ENCODE peak calls at places on chromosomes 13 and 19, in eight cellular contexts. Y is tibial nerve, I is RWPE1, P is ascending aorta, V is B cell, J is AG10803, X is testis, T is fibroblast of pulmonary artery. U is an unnamed sample.

GRCh38 chr13:22744688-22745452 is 435.9 kb upstream of the SGCG start:
- DNase-seq in J (no peak), V (no peak), T (no peak), P (no peak), I (no peak), Y (no peak), X (no peak), U (no peak)

GRCh38 chr19:861756-862528 is 2.5 kb downstream of the CFD start:
- DNase-seq in I (peak), P (no peak), T (peak), J (no peak), X (peak), V (peak), Y (no peak), U (peak)

GRCh38 chr19:35212241-35212640 is 16.3 kb downstream of the FAM187B start:
- DNase-seq in I (no peak), P (no peak), V (no peak), T (no peak), Y (no peak), J (no peak), X (no peak), U (no peak)

GRCh38 chr13:114077938-114078335 is 54.5 kb downstream of the RASA3 start:
- DNase-seq in T (peak), I (no peak), X (no peak), P (peak), J (peak), V (no peak), Y (peak), U (no peak)

GRCh38 chr13:110916671-110917142 is 1.8 kb upstream of the ANKRD10 start:
- DNase-seq in P (no peak), Y (no peak), T (peak), J (peak), X (no peak), I (no peak), V (no peak), U (no peak)

GRCh38 chr19:38718747-38719543 is 25.3 kb downstream of the CAPN12 start:
- DNase-seq in V (no peak), P (peak), Y (no peak), T (peak), J (peak), X (no peak), I (no peak), U (no peak)

GRCh38 chr19:33677745-33678426 is 56.1 kb downstream of the CHST8 start:
- DNase-seq in T (no peak), V (no peak), P (no peak), I (peak), J (no peak), Y (no peak), X (no peak), U (peak)

GRCh38 chr19:18895038-18895827 is 725 bp downstream of the CERS1 start:
- DNase-seq in J (peak), V (no peak), Y (no peak), P (no peak), X (peak), I (peak), T (peak), U (peak)

GRCh38 chr13:48108106-48108505 is 13.2 kb upstream of the MED4 start:
- DNase-seq in V (no peak), J (no peak), X (no peak), Y (no peak), T (no peak), I (no peak), P (no peak), U (no peak)

GRCh38 chr19:7505682-7506384 is 10.1 kb upstream of the ZNF358 start:
- DNase-seq in T (no peak), Y (no peak), I (peak), J (no peak), V (no peak), X (peak), P (no peak), U (peak)

GRCh38 chr19:35644987-35645679 is 3.0 kb upstream of the COX6B1 start:
- DNase-seq in J (peak), P (peak), X (peak), Y (peak), V (peak), T (peak), I (peak), U (peak)

GRCh38 chr19:12137541-12137940 is 2.6 kb downstream of the ZNF20 start:
- DNase-seq in X (no peak), Y (no peak), T (no peak), J (no peak), V (peak), P (no peak), I (no peak), U (peak)

GRCh38 chr19:42282036-42282762 is 13.1 kb downstream of the CIC start:
- DNase-seq in J (no peak), I (no peak), V (no peak), P (no peak), T (no peak), Y (no peak), X (no peak), U (peak)

GRCh38 chr19:28971011-28971410 is 241.9 kb downstream of the UQCRFS1 start:
- DNase-seq in T (peak), P (no peak), I (no peak), J (peak), X (peak), V (no peak), Y (no peak), U (no peak)

GRCh38 chr13:114116734-114117133 is 15.7 kb downstream of the RASA3 start:
- DNase-seq in I (no peak), V (no peak), J (no peak), T (no peak), P (peak), Y (no peak), X (no peak), U (no peak)

GRCh38 chr13:93726173-93727019 is 499.8 kb downstream of the GPC6 start:
- DNase-seq in T (no peak), V (no peak), I (no peak), X (no peak), J (peak), P (no peak), Y (no peak), U (no peak)

GRCh38 chr19:38880076-38880881 is 2.2 kb upstream of the RINL start:
- DNase-seq in I (no peak), J (no peak), T (no peak), X (no peak), Y (no peak), V (no peak), P (no peak), U (no peak)

GRCh38 chr13:30398601-30399072 is 23.7 kb upstream of the UBE2L5 start:
- DNase-seq in I (no peak), Y (no peak), T (peak), J (peak), V (no peak), P (no peak), X (no peak), U (no peak)

GRCh38 chr19:47813304-47813994 is 8.3 kb upstream of the CRX start:
- DNase-seq in T (peak), Y (peak), J (peak), V (peak), P (peak), X (peak), I (peak), U (peak)

GRCh38 chr13:82136880-82137279 is 1745.4 kb downstream of the SLITRK1 start:
- DNase-seq in P (no peak), T (no peak), V (no peak), Y (no peak), J (no peak), X (no peak), I (no peak), U (no peak)

GRCh38 chr13:27728271-27728670 is 64.0 kb upstream of the GSX1 start:
- DNase-seq in P (no peak), T (no peak), Y (no peak), V (no peak), I (no peak), J (no peak), X (no peak), U (no peak)
- TF ChIP-seq CTCF in P (no peak), T (no peak), Y (no peak), V (no peak), I (no peak), J (no peak), X (no peak), U (no peak)

GRCh38 chr19:8593931-8594330 is 16.6 kb downstream of the ADAMTS10 start:
- DNase-seq in P (no peak), T (peak), I (no peak), X (no peak), V (no peak), J (no peak), Y (no peak), U (no peak)
- TF ChIP-seq CTCF in P (peak), T (peak), I (no peak), X (peak), V (no peak), J (peak), Y (no peak), U (peak)

GRCh38 chr13:79423801-79424642 is 18.0 kb upstream of the RBM26 start:
- DNase-seq in J (peak), X (no peak), I (peak), V (no peak), T (peak), Y (no peak), P (no peak), U (no peak)
- TF ChIP-seq CTCF in J (peak), X (peak), I (peak), V (peak), T (peak), Y (peak), P (peak), U (peak)

GRCh38 chr19:4075373-4075772 is 8.7 kb upstream of the ZBTB7A start:
- DNase-seq in I (no peak), X (no peak), V (no peak), T (no peak), Y (no peak), P (no peak), J (no peak), U (peak)
- TF ChIP-seq CTCF in I (no peak), X (no peak), V (no peak), T (no peak), Y (no peak), P (no peak), J (no peak), U (no peak)

GRCh38 chr13:97131447-97131846 is 90.7 kb upstream of the MBNL2 start:
- DNase-seq in V (no peak), J (no peak), T (no peak), I (no peak), P (no peak), X (no peak), Y (no peak), U (no peak)
- TF ChIP-seq CTCF in V (no peak), J (no peak), T (no peak), I (no peak), P (no peak), X (no peak), Y (no peak), U (no peak)

DNA sequence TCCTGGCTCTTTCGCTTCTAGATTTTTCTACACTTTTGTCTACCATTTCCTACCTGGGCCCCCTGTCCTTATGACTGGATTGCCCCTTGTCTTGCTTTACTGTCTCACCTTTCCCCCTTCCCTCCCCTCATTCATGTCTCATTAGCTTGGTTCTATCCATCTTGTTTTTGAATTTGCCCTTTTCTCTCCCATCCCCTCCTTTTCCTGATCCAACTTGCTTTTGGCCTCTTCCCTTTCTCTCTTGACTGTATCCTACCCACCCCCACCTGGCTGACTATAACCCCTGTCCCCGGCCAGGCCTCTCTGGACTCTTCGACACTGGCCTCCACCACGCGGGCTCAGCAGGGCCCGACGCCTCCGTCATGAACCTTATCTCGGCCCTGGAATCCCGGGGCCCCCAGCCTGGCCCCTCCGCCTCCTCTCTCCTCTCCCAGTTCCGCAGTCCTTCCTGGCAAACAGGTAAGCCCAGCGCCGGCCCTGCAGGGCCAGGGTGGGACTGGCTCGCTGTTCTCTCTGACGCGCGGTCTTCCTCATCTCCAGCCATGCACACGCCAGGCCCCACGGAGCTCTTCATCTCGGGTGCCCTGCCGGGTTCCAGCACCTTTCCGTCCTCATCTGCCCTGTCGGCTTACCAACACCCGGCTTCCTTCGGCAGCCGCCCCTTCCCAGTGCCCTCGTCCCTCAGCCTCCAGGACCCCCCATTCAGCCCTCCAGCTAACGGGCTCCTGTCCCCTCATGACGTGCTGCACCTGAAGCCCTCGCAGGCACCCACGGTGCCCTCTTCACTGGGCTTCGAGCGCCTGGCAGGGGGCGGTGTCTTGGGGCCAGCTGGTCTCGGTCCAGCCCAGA is 3.4 kb downstream of the PRR12 start:
- DNase-seq in V (no peak), T (no peak), Y (no peak), I (no peak), J (no peak), P (no peak), X (no peak), U (no peak)
- TF ChIP-seq CTCF in V (no peak), T (no peak), Y (no peak), I (no peak), J (no peak), P (no peak), X (no peak), U (no peak)